ENCODE peak calls at places on chromosome 5, in five cellular contexts. R, B, D, Z and J are unnamed samples.

GRCh38 chr5:81253875-81254274 is 20.8 kb downstream of the CKMT2 start:
- DNase-seq in Z (no peak), D (no peak), B (no peak), R (no peak), J (no peak)

GRCh38 chr5:377326-377981 is 55.9 kb downstream of the AHRR start:
- DNase-seq in B (peak; percentile 62), D (no peak), Z (peak; percentile 56), R (no peak), J (no peak)

GRCh38 chr5:36240779-36241635 is 718 bp downstream of the NADK2 start:
- DNase-seq in D (peak; percentile 64), B (peak; percentile 90), Z (peak; percentile 82), R (no peak), J (peak; percentile 23)

GRCh38 chr5:20276959-20277263 is 288.9 kb upstream of the CDH18 start:
- DNase-seq in D (no peak), R (no peak), Z (no peak), B (no peak), J (no peak)

GRCh38 chr5:174355208-174355612 is 309.7 kb downstream of the NSG2 start:
- DNase-seq in R (no peak), B (no peak), D (no peak), Z (no peak), J (no peak)

GRCh38 chr5:78361226-78361993 is 993 bp downstream of the SCAMP1 start:
- DNase-seq in Z (peak; percentile 72), R (no peak), B (no peak), D (peak; percentile 79), J (peak; percentile 10)

GRCh38 chr5:93221-93980 is 1.4 kb downstream of the PLEKHG4B start:
- DNase-seq in R (no peak), D (no peak), Z (no peak), B (no peak), J (no peak)

GRCh38 chr5:179806250-179807045 is at the start of gene MGAT4B:
- DNase-seq in B (peak; percentile 94), Z (peak; percentile 86), D (peak; percentile 87), R (no peak), J (peak; percentile 91)

GRCh38 chr5:131563434-131564228 is 71.4 kb downstream of the RAPGEF6 start:
- DNase-seq in R (no peak), Z (no peak), D (no peak), B (no peak), J (no peak)

GRCh38 chr5:72452515-72453259 is 54.5 kb downstream of the ZNF366 start:
- DNase-seq in Z (peak; percentile 90), D (peak; percentile 76), B (no peak), R (peak; percentile 7), J (no peak)

GRCh38 chr5:53253421-53253871 is 143.9 kb upstream of the MOCS2 start:
- DNase-seq in B (no peak), D (no peak), Z (no peak), R (no peak), J (no peak)

GRCh38 chr5:78320461-78320860 is 26.0 kb upstream of the AP3B1 start:
- DNase-seq in Z (no peak), D (no peak), B (no peak), R (peak; percentile 19), J (peak; percentile 6)

GRCh38 chr5:135735831-135736230 is 98.6 kb upstream of the SLC25A48 start:
- DNase-seq in B (no peak), D (no peak), R (no peak), Z (no peak), J (no peak)

GRCh38 chr5:177419045-177419444 is 7.4 kb upstream of the GRK6 start:
- DNase-seq in Z (no peak), B (no peak), D (no peak), R (no peak), J (no peak)

DNA sequence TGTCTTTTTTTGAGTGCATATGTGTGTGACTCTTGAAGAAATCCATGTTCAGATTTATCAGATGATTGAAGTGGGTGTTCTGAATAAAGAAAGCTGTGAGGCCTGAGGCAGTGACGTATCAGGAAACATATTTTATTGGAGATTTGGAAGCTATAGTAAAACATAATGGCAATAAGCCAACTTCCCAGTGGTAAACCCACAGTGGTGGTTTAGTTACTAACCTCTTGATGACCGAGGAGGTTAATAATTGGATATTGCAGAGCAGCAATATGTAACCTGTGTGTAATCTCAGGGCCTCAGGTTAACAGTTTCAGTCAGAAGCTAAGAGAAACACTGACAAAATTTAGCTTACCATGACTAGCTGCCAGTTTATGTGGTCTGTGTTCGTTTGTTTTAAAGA is 6.9 kb downstream of the RGMB start:
- DNase-seq in R (no peak), B (no peak), D (no peak), Z (no peak), J (no peak)
- TF ChIP-seq POLR2AphosphoS5 in R (no peak), B (no peak), D (no peak), Z (no peak), J (no peak)

DNA sequence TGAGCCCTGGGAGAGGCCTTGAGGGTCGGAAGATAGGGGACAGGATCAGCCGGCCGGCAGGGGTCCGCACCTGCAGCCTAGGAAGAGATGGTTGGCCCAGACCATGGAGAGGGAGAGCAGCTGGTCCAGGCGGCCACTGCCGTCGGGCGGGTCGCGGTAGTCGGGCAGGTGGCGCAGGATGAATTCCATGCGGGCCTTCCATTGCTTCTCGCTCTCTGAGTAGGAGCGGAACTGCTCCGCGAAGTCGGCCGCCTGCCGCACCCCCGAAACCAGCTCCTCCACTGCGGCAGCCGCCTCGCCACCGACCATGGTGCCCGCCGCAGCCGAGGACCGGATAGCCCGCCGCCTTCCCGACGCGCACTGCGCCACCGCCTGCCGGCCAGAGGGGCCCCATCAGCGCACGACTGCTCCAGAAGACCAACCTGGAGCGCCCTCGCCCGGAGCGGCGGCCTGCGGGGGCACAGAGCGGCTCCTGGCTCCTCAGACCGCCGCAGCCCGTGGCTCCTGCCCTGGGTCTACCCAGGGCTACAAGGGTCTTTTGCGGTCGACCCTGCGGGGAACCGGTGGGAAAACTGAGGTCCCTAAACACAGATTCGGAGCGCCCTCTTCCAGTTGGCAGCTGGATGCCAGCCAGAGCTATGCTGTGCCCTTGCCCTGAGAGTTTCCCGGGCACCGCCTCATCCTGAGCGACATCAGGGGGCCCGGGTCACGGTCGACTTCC is at the start of gene CDKN2AIPNL:
- DNase-seq in Z (peak; percentile 95), D (peak; percentile 94), R (peak; percentile 60), B (peak; percentile 99), J (peak; percentile 92)
- TF ChIP-seq POLR2A in Z (peak; percentile 46), D (no peak), R (peak; percentile 49), B (peak; percentile 39), J (peak; percentile 88)

GRCh38 chr5:148385094-148385493 is 1.3 kb downstream of the FBXO38 start:
- DNase-seq in B (no peak), R (no peak), D (no peak), Z (no peak), J (no peak)

GRCh38 chr5:148384389-148384756 is 615 bp downstream of the FBXO38 start:
- DNase-seq in R (no peak), D (no peak), B (no peak), Z (no peak), J (no peak)

GRCh38 chr5:148387325-148387724 is 3.6 kb downstream of the FBXO38 start:
- DNase-seq in B (no peak), Z (no peak), D (no peak), R (no peak), J (no peak)

GRCh38 chr5:148383564-148384388 is at the start of gene FBXO38:
- DNase-seq in D (peak; percentile 97), Z (peak; percentile 98), B (peak; percentile 99), R (peak; percentile 94), J (peak; percentile 75)

DNA sequence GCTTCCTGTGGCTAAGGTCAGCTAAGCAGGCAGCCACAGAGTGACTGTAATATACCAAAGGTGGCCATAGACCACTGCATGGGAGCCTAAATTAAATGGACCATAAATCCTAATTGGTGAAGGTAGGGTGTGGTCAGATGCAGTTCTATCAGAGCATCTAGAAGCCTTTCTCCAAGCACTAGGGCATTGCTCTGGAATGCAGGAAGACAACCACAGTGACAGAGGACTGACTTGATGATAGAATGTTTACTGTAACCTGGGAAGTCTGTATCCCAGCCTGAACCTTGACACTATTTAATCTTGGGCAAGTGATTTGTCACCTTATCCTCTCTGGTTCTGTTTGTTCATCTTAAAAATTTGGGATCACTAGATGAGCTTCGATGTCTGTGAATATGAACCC is 2.3 kb downstream of the FBXO38 start:
- DNase-seq in R (no peak), D (no peak), Z (no peak), B (no peak), J (no peak)
- TF ChIP-seq POLR2AphosphoS5 in R (no peak), D (no peak), Z (no peak), B (no peak), J (no peak)

DNA sequence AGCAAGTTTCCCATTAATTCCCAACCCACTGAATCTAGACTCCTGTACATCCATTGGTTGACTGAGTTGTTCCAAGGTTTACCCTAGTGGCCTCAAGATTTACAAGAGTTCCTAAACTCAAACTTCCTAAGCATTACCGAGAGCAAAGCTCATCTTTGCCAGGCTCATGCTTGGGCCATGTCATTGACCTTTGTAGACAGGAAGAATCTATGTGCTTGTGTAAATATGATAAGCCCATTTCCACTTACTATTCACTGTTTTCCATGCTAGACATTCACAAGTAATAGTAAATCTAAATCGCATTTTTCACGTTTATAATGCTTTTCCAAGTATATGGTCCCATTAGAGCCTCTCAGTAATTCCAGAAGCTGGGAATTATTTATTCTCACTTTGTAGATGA is 534.5 kb upstream of the CLINT1 start:
- DNase-seq in B (no peak), R (no peak), Z (no peak), D (no peak), J (no peak)
- TF ChIP-seq POLR2A in B (no peak), R (no peak), Z (no peak), D (no peak), J (no peak)